ENCODE peak calls at places on chromosomes 7 and 10, in five cellular contexts. L is upper lobe of right lung, O is mucosa of descending colon, G is brain microvascular endothelial cell, P is astrocyte. K is an unnamed sample.

GRCh38 chr10:35890061-35890969 is 248.2 kb upstream of the FZD8 start:
- DNase-seq in L (no peak), O (peak), G (no peak), P (no peak), K (no peak)

GRCh38 chr10:115956225-115957009 is 316.6 kb downstream of the GFRA1 start:
- DNase-seq in L (no peak), O (no peak), G (peak), P (peak), K (no peak)

GRCh38 chr10:44931621-44932337 is 20.6 kb downstream of the TMEM72 start:
- DNase-seq in L (no peak), O (no peak), G (no peak), P (no peak), K (no peak)

GRCh38 chr10:119413738-119414611 is 128.5 kb downstream of the RGS10 start:
- DNase-seq in L (peak), O (peak), G (peak), P (peak), K (peak)

GRCh38 chr7:92754756-92755581 is 81.4 kb downstream of the CDK6 start:
- DNase-seq in L (no peak), O (no peak), G (no peak), P (no peak), K (no peak)

GRCh38 chr7:47405286-47405904 is 176.5 kb downstream of the TNS3 start:
- DNase-seq in L (no peak), O (no peak), G (no peak), P (peak), K (no peak)

GRCh38 chr10:110641256-110641655 is 2.9 kb upstream of the RBM20 start:
- DNase-seq in L (no peak), O (no peak), G (peak), P (peak), K (peak)

GRCh38 chr10:92681306-92681823 is 8.4 kb upstream of the HHEX start:
- DNase-seq in L (no peak), O (no peak), G (no peak), P (no peak), K (no peak)

GRCh38 chr7:9978111-9979064 is 995.3 kb upstream of the PHF14 start:
- DNase-seq in L (no peak), O (no peak), G (no peak), P (no peak), K (no peak)

GRCh38 chr10:103745264-103746247 is 109.8 kb downstream of the SH3PXD2A start:
- DNase-seq in L (no peak), O (no peak), G (no peak), P (peak), K (peak)

GRCh38 chr10:3769511-3769910 is 15.5 kb downstream of the KLF6 start:
- DNase-seq in L (no peak), O (no peak), G (no peak), P (no peak), K (no peak)

GRCh38 chr10:18216482-18216881 is 76.3 kb downstream of the CACNB2 start:
- DNase-seq in L (no peak), O (peak), G (peak), P (no peak), K (peak)

GRCh38 chr7:138752568-138753518 is 45.0 kb upstream of the TMEM213 start:
- DNase-seq in L (no peak), O (peak), G (no peak), P (peak), K (no peak)
- H3K4me3 ChIP-seq in L (no peak), O (no peak), G (no peak), P (no peak), K (no peak)

DNA sequence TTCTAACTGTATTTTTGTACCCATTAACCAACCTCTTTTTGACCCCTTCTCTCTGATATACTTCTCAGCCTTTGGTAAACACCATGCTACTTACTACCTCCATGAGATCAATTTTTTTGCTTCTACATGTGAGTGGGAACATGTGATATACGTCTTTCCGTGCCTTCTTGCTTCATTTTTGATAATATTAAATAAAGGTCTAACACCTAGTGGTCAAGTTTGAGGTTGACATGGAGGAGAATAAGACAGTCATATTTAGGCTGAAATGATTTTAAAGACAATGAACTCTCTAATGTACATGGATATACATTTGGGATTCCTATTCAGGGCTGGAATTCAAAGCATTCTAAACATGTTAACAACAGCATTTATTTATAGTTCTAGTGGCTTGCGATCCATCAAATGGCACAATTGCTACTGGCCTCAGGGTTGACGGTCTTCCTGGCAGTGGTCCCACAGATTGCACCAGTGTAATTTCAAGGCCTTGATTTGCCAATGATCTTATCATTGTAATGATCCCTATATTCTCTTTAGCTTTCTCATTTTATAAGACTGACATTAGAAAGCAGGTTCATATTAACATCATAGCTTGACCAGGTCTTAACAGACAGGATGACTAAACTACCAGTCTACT is 315.9 kb upstream of the ETV1 start:
- DNase-seq in L (no peak), O (no peak), G (no peak), P (no peak), K (no peak)
- TF ChIP-seq CTCF in L (no peak), O (no peak), G (no peak), P (peak), K (no peak)

GRCh38 chr7:93758621-93759020 is 131.9 kb downstream of the TFPI2 start:
- DNase-seq in L (no peak), O (no peak), G (no peak), P (no peak), K (no peak)
- H3K4me3 ChIP-seq in L (no peak), O (no peak), G (no peak), P (no peak), K (no peak)

GRCh38 chr7:84985073-84985784 is 201.6 kb downstream of the SEMA3D start:
- DNase-seq in L (no peak), O (no peak), G (no peak), P (peak), K (no peak)
- TF ChIP-seq CTCF in L (no peak), O (no peak), G (peak), P (no peak), K (peak)

GRCh38 chr10:79188154-79188763 is 119.5 kb downstream of the ZMIZ1 start:
- DNase-seq in L (peak), O (peak), G (no peak), P (no peak), K (no peak)
- H3K4me3 ChIP-seq in L (no peak), O (no peak), G (no peak), P (no peak), K (no peak)

GRCh38 chr10:37707829-37708578 is 149.4 kb downstream of the ZNF248 start:
- DNase-seq in L (no peak), O (no peak), G (no peak), P (no peak), K (no peak)
- TF ChIP-seq CTCF in L (no peak), O (no peak), G (no peak), P (no peak), K (no peak)

K was measured in foreskin fibroblast.